ENCODE peak calls at places on chromosomes 7 and 10, in seven cellular contexts. One of them, this sample, is unnamed.
A peak's percentile ranks its signal among the peaks of the same experiment; 100 is the strongest.

GRCh38 chr10:110400173-110400947 is 95.6 kb upstream of the SMNDC1 start:
- DNase-seq in gastrocnemius medialis: no peak
- DNase-seq in GM06990: no peak
- DNase-seq in endodermal cell: no peak
- DNase-seq in upper lobe of left lung: no peak
- DNase-seq in retinal pigment epithelial cell: no peak
- DNase-seq in endothelial cell: no peak
- DNase-seq in this sample: no peak

GRCh38 chr10:102624094-102624493 is 20.2 kb upstream of the TRIM8 start:
- DNase-seq in gastrocnemius medialis: no peak
- DNase-seq in GM06990: no peak
- DNase-seq in endodermal cell: no peak
- DNase-seq in upper lobe of left lung: no peak
- DNase-seq in retinal pigment epithelial cell: no peak
- DNase-seq in endothelial cell: no peak
- DNase-seq in this sample: no peak

GRCh38 chr7:140393756-140394306 is 4.5 kb downstream of the SLC37A3 start:
- DNase-seq in gastrocnemius medialis: no peak
- DNase-seq in GM06990: no peak
- DNase-seq in endodermal cell: no peak
- DNase-seq in upper lobe of left lung: no peak
- DNase-seq in retinal pigment epithelial cell: no peak
- DNase-seq in endothelial cell: no peak
- DNase-seq in this sample: no peak

GRCh38 chr10:113138937-113139585 is 189.0 kb downstream of the TCF7L2 start:
- DNase-seq in gastrocnemius medialis: no peak
- DNase-seq in GM06990: no peak
- DNase-seq in endodermal cell: no peak
- DNase-seq in upper lobe of left lung: no peak
- DNase-seq in retinal pigment epithelial cell: no peak
- DNase-seq in endothelial cell: no peak
- DNase-seq in this sample: no peak

GRCh38 chr10:8543361-8544056 is 489.0 kb downstream of the GATA3 start:
- DNase-seq in gastrocnemius medialis: no peak
- DNase-seq in GM06990: no peak
- DNase-seq in endodermal cell: no peak
- DNase-seq in upper lobe of left lung: peak; percentile 56
- DNase-seq in retinal pigment epithelial cell: no peak
- DNase-seq in endothelial cell: no peak
- DNase-seq in this sample: no peak

GRCh38 chr7:37009282-37009681 is 285.0 kb upstream of the AOAH start:
- DNase-seq in gastrocnemius medialis: no peak
- DNase-seq in GM06990: no peak
- DNase-seq in endodermal cell: no peak
- DNase-seq in upper lobe of left lung: no peak
- DNase-seq in retinal pigment epithelial cell: no peak
- DNase-seq in endothelial cell: no peak
- DNase-seq in this sample: no peak

GRCh38 chr7:151275813-151276577 is 27.5 kb upstream of the SMARCD3 start:
- DNase-seq in gastrocnemius medialis: no peak
- DNase-seq in GM06990: no peak
- DNase-seq in endodermal cell: peak; percentile 83
- DNase-seq in upper lobe of left lung: peak; percentile 71
- DNase-seq in retinal pigment epithelial cell: no peak
- DNase-seq in endothelial cell: no peak
- DNase-seq in this sample: no peak

GRCh38 chr10:126288547-126289493 is 99.5 kb downstream of the ADAM12 start:
- DNase-seq in gastrocnemius medialis: no peak
- DNase-seq in GM06990: no peak
- DNase-seq in endodermal cell: no peak
- DNase-seq in upper lobe of left lung: no peak
- DNase-seq in retinal pigment epithelial cell: no peak
- DNase-seq in endothelial cell: no peak
- DNase-seq in this sample: no peak

GRCh38 chr10:95560288-95561199 is 627 bp downstream of the SORBS1 start:
- DNase-seq in gastrocnemius medialis: no peak
- DNase-seq in GM06990: peak; percentile 29
- DNase-seq in endodermal cell: peak; percentile 88
- DNase-seq in upper lobe of left lung: peak; percentile 63
- DNase-seq in retinal pigment epithelial cell: no peak
- DNase-seq in endothelial cell: no peak
- DNase-seq in this sample: peak; percentile 37

GRCh38 chr10:23331567-23332290 is 12.9 kb downstream of the C10orf67 start:
- DNase-seq in gastrocnemius medialis: no peak
- DNase-seq in GM06990: no peak
- DNase-seq in endodermal cell: no peak
- DNase-seq in upper lobe of left lung: no peak
- DNase-seq in retinal pigment epithelial cell: no peak
- DNase-seq in endothelial cell: no peak
- DNase-seq in this sample: no peak

GRCh38 chr10:110413049-110413783 is 84.5 kb upstream of the DUSP5 start:
- DNase-seq in gastrocnemius medialis: no peak
- DNase-seq in GM06990: peak; percentile 41
- DNase-seq in endodermal cell: no peak
- DNase-seq in upper lobe of left lung: no peak
- DNase-seq in retinal pigment epithelial cell: no peak
- DNase-seq in endothelial cell: no peak
- DNase-seq in this sample: no peak

GRCh38 chr7:91835191-91836064 is 45.1 kb downstream of the MTERF1 start:
- DNase-seq in gastrocnemius medialis: no peak
- DNase-seq in GM06990: no peak
- DNase-seq in endodermal cell: no peak
- DNase-seq in upper lobe of left lung: no peak
- DNase-seq in retinal pigment epithelial cell: no peak
- DNase-seq in endothelial cell: no peak
- DNase-seq in this sample: no peak

GRCh38 chr10:101859530-101859929 is 15.9 kb upstream of the KCNIP2 start:
- DNase-seq in gastrocnemius medialis: no peak
- DNase-seq in GM06990: no peak
- DNase-seq in endodermal cell: no peak
- DNase-seq in upper lobe of left lung: no peak
- DNase-seq in retinal pigment epithelial cell: no peak
- DNase-seq in endothelial cell: no peak
- DNase-seq in this sample: no peak

GRCh38 chr10:75431180-75432111 is at the start of gene LRMDA:
- DNase-seq in gastrocnemius medialis: no peak
- DNase-seq in GM06990: no peak
- DNase-seq in endodermal cell: peak; percentile 72
- DNase-seq in upper lobe of left lung: peak; percentile 69
- DNase-seq in retinal pigment epithelial cell: no peak
- DNase-seq in endothelial cell: peak; percentile 54
- DNase-seq in this sample: no peak

GRCh38 chr7:38299275-38299931 is 26.0 kb upstream of the TARP start:
- DNase-seq in gastrocnemius medialis: no peak
- DNase-seq in GM06990: no peak
- DNase-seq in endodermal cell: no peak
- DNase-seq in upper lobe of left lung: no peak
- DNase-seq in retinal pigment epithelial cell: no peak
- DNase-seq in endothelial cell: no peak
- DNase-seq in this sample: no peak

GRCh38 chr7:104230606-104231005 is 22.8 kb upstream of the ORC5 start:
- DNase-seq in gastrocnemius medialis: no peak
- DNase-seq in GM06990: no peak
- DNase-seq in endodermal cell: no peak
- DNase-seq in upper lobe of left lung: no peak
- DNase-seq in retinal pigment epithelial cell: no peak
- DNase-seq in endothelial cell: no peak
- DNase-seq in this sample: no peak

GRCh38 chr10:112290054-112290373 is 6.8 kb downstream of the TECTB start:
- DNase-seq in gastrocnemius medialis: no peak
- DNase-seq in GM06990: no peak
- DNase-seq in endodermal cell: no peak
- DNase-seq in upper lobe of left lung: no peak
- DNase-seq in retinal pigment epithelial cell: no peak
- DNase-seq in endothelial cell: no peak
- DNase-seq in this sample: no peak

GRCh38 chr7:128215739-128216138 is 25.3 kb upstream of the LEP start:
- DNase-seq in gastrocnemius medialis: no peak
- DNase-seq in GM06990: no peak
- DNase-seq in endodermal cell: no peak
- DNase-seq in upper lobe of left lung: no peak
- DNase-seq in retinal pigment epithelial cell: no peak
- DNase-seq in endothelial cell: no peak
- DNase-seq in this sample: no peak

GRCh38 chr7:23347682-23348180 is 48.6 kb downstream of the MALSU1 start:
- DNase-seq in gastrocnemius medialis: no peak
- DNase-seq in GM06990: no peak
- DNase-seq in endodermal cell: no peak
- DNase-seq in upper lobe of left lung: no peak
- DNase-seq in retinal pigment epithelial cell: peak; percentile 77
- DNase-seq in endothelial cell: no peak
- DNase-seq in this sample: no peak

GRCh38 chr7:23343806-23344500 is 44.8 kb downstream of the MALSU1 start:
- DNase-seq in gastrocnemius medialis: no peak
- DNase-seq in GM06990: no peak
- DNase-seq in endodermal cell: no peak
- DNase-seq in upper lobe of left lung: no peak
- DNase-seq in retinal pigment epithelial cell: peak; percentile 85
- DNase-seq in endothelial cell: no peak
- DNase-seq in this sample: no peak

GRCh38 chr7:23347007-23347681 is 48.0 kb downstream of the MALSU1 start:
- DNase-seq in gastrocnemius medialis: no peak
- DNase-seq in GM06990: no peak
- DNase-seq in endodermal cell: no peak
- DNase-seq in upper lobe of left lung: no peak
- DNase-seq in retinal pigment epithelial cell: no peak
- DNase-seq in endothelial cell: no peak
- DNase-seq in this sample: no peak

GRCh38 chr7:23343102-23343501 is 44.0 kb downstream of the MALSU1 start:
- DNase-seq in gastrocnemius medialis: no peak
- DNase-seq in GM06990: no peak
- DNase-seq in endodermal cell: no peak
- DNase-seq in upper lobe of left lung: no peak
- DNase-seq in retinal pigment epithelial cell: no peak
- DNase-seq in endothelial cell: no peak
- DNase-seq in this sample: no peak

GRCh38 chr7:23346316-23346715 is 47.2 kb downstream of the MALSU1 start:
- DNase-seq in gastrocnemius medialis: no peak
- DNase-seq in GM06990: peak; percentile 26
- DNase-seq in endodermal cell: no peak
- DNase-seq in upper lobe of left lung: no peak
- DNase-seq in retinal pigment epithelial cell: no peak
- DNase-seq in endothelial cell: no peak
- DNase-seq in this sample: no peak
- TF ChIP-seq CTCF in gastrocnemius medialis: no peak
- TF ChIP-seq CTCF in GM06990: no peak
- TF ChIP-seq CTCF in endodermal cell: no peak
- TF ChIP-seq CTCF in upper lobe of left lung: no peak
- TF ChIP-seq CTCF in retinal pigment epithelial cell: no peak
- TF ChIP-seq CTCF in endothelial cell: no peak
- TF ChIP-seq CTCF in this sample: no peak

DNA sequence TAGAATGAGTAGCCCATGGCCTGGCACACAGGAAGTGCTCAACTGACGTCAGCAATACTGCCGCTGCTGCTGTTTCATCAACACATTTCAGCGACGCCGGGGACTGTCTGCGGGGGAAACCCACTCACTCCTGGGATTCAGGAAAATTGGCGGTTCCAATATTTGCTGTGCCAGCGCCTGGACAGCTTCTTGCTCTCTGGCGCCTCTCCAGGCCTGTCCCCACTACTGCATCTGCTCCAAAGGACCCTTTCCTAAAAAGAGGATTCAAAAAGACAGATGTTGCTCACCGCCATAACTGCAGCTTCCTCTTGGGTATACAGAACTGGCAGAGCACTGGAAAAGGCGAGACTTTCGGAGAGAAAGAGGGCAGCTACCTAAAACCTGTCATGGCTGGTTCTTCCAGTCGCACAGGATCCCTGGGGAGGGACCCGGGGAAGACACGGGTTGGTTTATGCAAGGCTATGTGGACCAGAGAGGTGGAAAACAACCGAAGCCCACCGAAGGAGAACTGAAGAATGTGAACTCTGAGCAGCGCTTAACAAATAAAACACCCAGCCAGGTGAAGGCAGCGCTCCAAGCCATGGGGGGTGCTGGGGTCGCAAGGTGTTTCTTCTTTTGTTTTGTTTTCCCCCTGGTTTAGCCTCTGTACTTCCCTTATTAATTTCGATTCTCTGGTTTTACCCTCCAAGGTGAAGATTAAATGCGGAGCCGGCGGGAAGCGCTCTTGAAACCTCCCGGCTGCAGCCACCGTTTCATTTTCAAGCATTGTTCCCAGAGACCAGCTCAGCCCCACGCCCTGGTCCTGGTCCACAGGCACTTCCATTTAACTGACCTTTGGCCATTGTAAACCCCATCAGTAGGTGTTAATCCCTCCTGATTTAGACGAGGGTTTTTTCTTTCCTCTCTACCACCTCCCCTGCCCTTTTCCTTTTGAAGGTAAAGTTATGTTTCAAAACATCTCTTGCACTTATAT is 39.5 kb upstream of the ENO4 start:
- DNase-seq in gastrocnemius medialis: no peak
- DNase-seq in GM06990: no peak
- DNase-seq in endodermal cell: peak; percentile 86
- DNase-seq in upper lobe of left lung: peak; percentile 55
- DNase-seq in retinal pigment epithelial cell: no peak
- DNase-seq in endothelial cell: peak; percentile 42
- DNase-seq in this sample: no peak
- TF ChIP-seq CTCF in gastrocnemius medialis: no peak
- TF ChIP-seq CTCF in GM06990: peak; percentile 35
- TF ChIP-seq CTCF in endodermal cell: peak; percentile 89
- TF ChIP-seq CTCF in upper lobe of left lung: peak; percentile 28
- TF ChIP-seq CTCF in retinal pigment epithelial cell: peak; percentile 55
- TF ChIP-seq CTCF in endothelial cell: peak; percentile 72
- TF ChIP-seq CTCF in this sample: no peak

GRCh38 chr10:14757394-14757793 is 17.3 kb downstream of the FAM107B start:
- DNase-seq in gastrocnemius medialis: no peak
- DNase-seq in GM06990: no peak
- DNase-seq in endodermal cell: no peak
- DNase-seq in upper lobe of left lung: peak; percentile 43
- DNase-seq in retinal pigment epithelial cell: no peak
- DNase-seq in endothelial cell: no peak
- DNase-seq in this sample: no peak

GRCh38 chr10:14761372-14761771 is 13.3 kb downstream of the FAM107B start:
- DNase-seq in gastrocnemius medialis: no peak
- DNase-seq in GM06990: no peak
- DNase-seq in endodermal cell: no peak
- DNase-seq in upper lobe of left lung: no peak
- DNase-seq in retinal pigment epithelial cell: no peak
- DNase-seq in endothelial cell: no peak
- DNase-seq in this sample: no peak

GRCh38 chr10:14757996-14758395 is 16.7 kb downstream of the FAM107B start:
- DNase-seq in gastrocnemius medialis: no peak
- DNase-seq in GM06990: no peak
- DNase-seq in endodermal cell: no peak
- DNase-seq in upper lobe of left lung: no peak
- DNase-seq in retinal pigment epithelial cell: no peak
- DNase-seq in endothelial cell: no peak
- DNase-seq in this sample: no peak

GRCh38 chr10:14758451-14758850 is 16.2 kb downstream of the FAM107B start:
- DNase-seq in gastrocnemius medialis: no peak
- DNase-seq in GM06990: no peak
- DNase-seq in endodermal cell: no peak
- DNase-seq in upper lobe of left lung: no peak
- DNase-seq in retinal pigment epithelial cell: no peak
- DNase-seq in endothelial cell: no peak
- DNase-seq in this sample: no peak

GRCh38 chr10:14758994-14759664 is 15.6 kb downstream of the FAM107B start:
- DNase-seq in gastrocnemius medialis: no peak
- DNase-seq in GM06990: no peak
- DNase-seq in endodermal cell: no peak
- DNase-seq in upper lobe of left lung: no peak
- DNase-seq in retinal pigment epithelial cell: no peak
- DNase-seq in endothelial cell: no peak
- DNase-seq in this sample: no peak
- TF ChIP-seq CTCF in gastrocnemius medialis: no peak
- TF ChIP-seq CTCF in GM06990: peak; percentile 31
- TF ChIP-seq CTCF in endodermal cell: peak; percentile 48
- TF ChIP-seq CTCF in upper lobe of left lung: no peak
- TF ChIP-seq CTCF in retinal pigment epithelial cell: peak; percentile 34
- TF ChIP-seq CTCF in endothelial cell: no peak
- TF ChIP-seq CTCF in this sample: no peak

GRCh38 chr7:32072397-32072796 is 2.2 kb upstream of the PDE1C start:
- DNase-seq in gastrocnemius medialis: no peak
- DNase-seq in GM06990: no peak
- DNase-seq in endodermal cell: no peak
- DNase-seq in upper lobe of left lung: no peak
- DNase-seq in retinal pigment epithelial cell: no peak
- DNase-seq in endothelial cell: no peak
- DNase-seq in this sample: no peak
- TF ChIP-seq CTCF in gastrocnemius medialis: no peak
- TF ChIP-seq CTCF in GM06990: peak; percentile 22
- TF ChIP-seq CTCF in endodermal cell: peak; percentile 41
- TF ChIP-seq CTCF in upper lobe of left lung: no peak
- TF ChIP-seq CTCF in retinal pigment epithelial cell: peak; percentile 26
- TF ChIP-seq CTCF in endothelial cell: peak; percentile 28
- TF ChIP-seq CTCF in this sample: no peak

This sample was measured in natural killer cell.